ENCODE peak calls at places on chromosomes 7 and 10, in four cellular contexts. N is EH; W is MM.1S; E is stimulated activated CD4-positive, alpha-beta T cell treated with anti-CD3 and anti-CD28 coated beads, Interleukin-4, amount 100 ng/mL, for 4 hours. L is an unnamed sample.

GRCh38 chr10:31646519-31646918 is 282.1 kb downstream of the ARHGAP12 start:
- DNase-seq in N (peak), W (no peak), E (no peak), L (no peak)

GRCh38 chr7:73779517-73779916 is 9.4 kb upstream of the CLDN3 start:
- DNase-seq in N (peak), W (no peak), E (no peak), L (no peak)

GRCh38 chr7:2508327-2509231 is 11.0 kb upstream of the LFNG start:
- DNase-seq in N (peak), W (peak), E (peak), L (peak)

GRCh38 chr7:144378651-144379050 is 23.4 kb downstream of the ARHGEF5 start:
- DNase-seq in N (no peak), W (no peak), E (no peak), L (no peak)

GRCh38 chr10:19937989-19938388 is 121.8 kb downstream of the PLXDC2 start:
- DNase-seq in N (no peak), W (no peak), E (no peak), L (no peak)

GRCh38 chr10:44723654-44724053 is 187.5 kb upstream of the TMEM72 start:
- DNase-seq in N (peak), W (no peak), E (no peak), L (no peak)

GRCh38 chr10:13528875-13529713 is at the start of gene BEND7:
- DNase-seq in N (peak), W (peak), E (peak), L (no peak)

GRCh38 chr7:139955098-139955820 is 107.5 kb downstream of the PARP12 start:
- DNase-seq in N (no peak), W (no peak), E (no peak), L (no peak)

GRCh38 chr7:113071465-113071864 is 15.2 kb downstream of the GPR85 start:
- DNase-seq in N (peak), W (no peak), E (no peak), L (peak)

GRCh38 chr10:12716042-12716441 is 285.5 kb downstream of the CCDC3 start:
- DNase-seq in N (no peak), W (no peak), E (no peak), L (no peak)

GRCh38 chr10:110355922-110356627 is 51.4 kb upstream of the SMNDC1 start:
- DNase-seq in N (no peak), W (peak), E (no peak), L (peak)

GRCh38 chr7:88329532-88330463 is 23.1 kb upstream of the STEAP4 start:
- DNase-seq in N (no peak), W (no peak), E (no peak), L (no peak)

GRCh38 chr7:30556854-30557644 is 37.6 kb upstream of the GARS1 start:
- DNase-seq in N (peak), W (no peak), E (no peak), L (no peak)

GRCh38 chr10:62880162-62880561 is 64.0 kb upstream of the EGR2 start:
- DNase-seq in N (no peak), W (no peak), E (no peak), L (no peak)

GRCh38 chr7:31853380-31853779 is 166.4 kb downstream of the PPP1R17 start:
- DNase-seq in N (peak), W (no peak), E (no peak), L (no peak)

GRCh38 chr7:110051386-110051785 is 1039.5 kb upstream of the LRRN3 start:
- DNase-seq in N (no peak), W (no peak), E (no peak), L (no peak)

GRCh38 chr7:50309736-50310135 is 5.2 kb downstream of the IKZF1 start:
- DNase-seq in N (no peak), W (no peak), E (no peak), L (peak)

GRCh38 chr7:76069238-76069638 is 21.3 kb downstream of the MDH2 start:
- DNase-seq in N (peak), W (no peak), E (no peak), L (no peak)

GRCh38 chr7:7344583-7344982 is 162.2 kb downstream of the C1GALT1 start:
- DNase-seq in N (no peak), W (no peak), E (no peak), L (no peak)

GRCh38 chr7:117283371-117283770 is 39.5 kb downstream of the WNT2 start:
- DNase-seq in N (peak), W (no peak), E (no peak), L (no peak)

GRCh38 chr10:34723746-34724145 is 91.3 kb downstream of the PARD3 start:
- DNase-seq in N (peak), W (peak), E (no peak), L (no peak)

GRCh38 chr10:79038841-79039201 is 29.9 kb upstream of the ZMIZ1 start:
- DNase-seq in N (peak), W (no peak), E (no peak), L (no peak)

GRCh38 chr10:57785068-57785467 is 482.6 kb downstream of the IPMK start:
- DNase-seq in N (no peak), W (no peak), E (no peak), L (no peak)